ENCODE peak calls at places on chromosomes 1 and 21, in four cellular contexts. Q is stimulated activated CD8-positive, alpha-beta memory T cell treated with anti-CD3 and anti-CD28 coated beads, Interleukin-4, amount 100 ng/mL, for 1 hour; T is T-helper 2 cell; Z is LHCN-M2. C is an unnamed sample.

GRCh38 chr1:82001345-82001744 is 200.6 kb downstream of the ADGRL2 start:
- DNase-seq in Z (no peak), T (no peak), Q (no peak), C (no peak)

GRCh38 chr1:101065575-101065974 is 40.0 kb upstream of the DPH5 start:
- DNase-seq in Z (no peak), Q (no peak), T (peak; percentile 31), C (no peak)

GRCh38 chr1:209823143-209824041 is 4.4 kb upstream of the UTP25 start:
- DNase-seq in Q (no peak), Z (peak; percentile 74), T (peak; percentile 72), C (peak; percentile 71)

GRCh38 chr21:42550817-42551216 is 37.2 kb downstream of the SLC37A1 start:
- DNase-seq in Q (no peak), T (no peak), Z (no peak), C (peak; percentile 45)

GRCh38 chr1:16926491-16927195 is 4.9 kb downstream of the CROCC start:
- DNase-seq in Z (no peak), Q (no peak), T (no peak), C (peak; percentile 80)

GRCh38 chr1:205936846-205937707 is 6.2 kb downstream of the SLC26A9 start:
- DNase-seq in T (no peak), Z (peak; percentile 67), Q (no peak), C (no peak)

GRCh38 chr1:40380817-40381216 is 7.3 kb downstream of the SMAP2 start:
- DNase-seq in T (no peak), Q (no peak), Z (no peak), C (no peak)

GRCh38 chr1:116754203-116754977 is at the start of gene CD2:
- DNase-seq in Z (no peak), Q (no peak), T (peak; percentile 91), C (no peak)

GRCh38 chr1:26419494-26419893 is 8.9 kb downstream of the LIN28A start:
- DNase-seq in Z (no peak), T (no peak), Q (no peak), C (peak; percentile 3)

GRCh38 chr1:244964112-244964971 is 100.0 kb upstream of the HNRNPU start:
- DNase-seq in Z (peak; percentile 78), Q (no peak), T (peak; percentile 44), C (no peak)

GRCh38 chr1:68016364-68016763 is 34.1 kb downstream of the DIRAS3 start:
- DNase-seq in Q (no peak), Z (peak; percentile 56), T (no peak), C (no peak)

GRCh38 chr1:53410691-53411090 is 48.5 kb upstream of the DMRTB1 start:
- DNase-seq in T (no peak), Q (no peak), Z (no peak), C (no peak)

GRCh38 chr1:88001460-88001859 is 672.8 kb downstream of the LMO4 start:
- DNase-seq in T (no peak), Q (no peak), Z (peak; percentile 67), C (no peak)

GRCh38 chr1:21586926-21587601 is 77.8 kb downstream of the ALPL start:
- DNase-seq in T (no peak), Q (no peak), Z (peak; percentile 89), C (no peak)

GRCh38 chr1:222823673-222824072 is 8.8 kb downstream of the DISP1 start:
- DNase-seq in T (no peak), Q (no peak), Z (no peak), C (no peak)

GRCh38 chr1:183952101-183952500 is 85.4 kb downstream of the COLGALT2 start:
- DNase-seq in Z (no peak), T (no peak), Q (no peak), C (no peak)

C was measured in NCI-H2081.